ENCODE peak calls at places on chromosomes 16 and 17, in eight cellular contexts. X, R, A, M, O, C, T and I are unnamed samples.

GRCh38 chr16:4377573-4378146 is 6.0 kb downstream of the VASN start:
- DNase-seq in X (no peak), R (no peak), A (no peak), M (no peak), O (no peak), C (no peak), T (no peak), I (peak)

GRCh38 chr16:10405386-10405939 is 19.6 kb downstream of the ATF7IP2 start:
- DNase-seq in X (peak), R (no peak), A (no peak), M (no peak), O (no peak), C (no peak), T (no peak), I (no peak)

GRCh38 chr17:77370536-77370935 is 229.8 kb downstream of the SEC14L1 start:
- DNase-seq in X (no peak), R (no peak), A (no peak), M (no peak), O (no peak), C (no peak), T (no peak), I (no peak)

GRCh38 chr16:69669577-69669976 is 56.8 kb downstream of the NQO1 start:
- DNase-seq in X (no peak), R (no peak), A (no peak), M (no peak), O (no peak), C (no peak), T (no peak), I (no peak)

GRCh38 chr16:46759309-46759708 is 11.2 kb upstream of the MYLK3 start:
- DNase-seq in X (no peak), R (no peak), A (no peak), M (no peak), O (no peak), C (no peak), T (no peak), I (no peak)

GRCh38 chr16:23505180-23505665 is 5.1 kb downstream of the GGA2 start:
- DNase-seq in X (no peak), R (no peak), A (no peak), M (no peak), O (no peak), C (no peak), T (no peak), I (no peak)

GRCh38 chr16:17431012-17431411 is 39.7 kb downstream of the XYLT1 start:
- DNase-seq in X (peak), R (no peak), A (no peak), M (no peak), O (no peak), C (no peak), T (no peak), I (no peak)

GRCh38 chr17:77403854-77404253 is 263.1 kb downstream of the SEC14L1 start:
- DNase-seq in X (no peak), R (no peak), A (no peak), M (no peak), O (no peak), C (no peak), T (no peak), I (no peak)

GRCh38 chr17:73028311-73028755 is 64.2 kb downstream of the SLC39A11 start:
- DNase-seq in X (peak), R (no peak), A (no peak), M (no peak), O (no peak), C (no peak), T (peak), I (peak)

GRCh38 chr17:17182601-17183136 is 23.5 kb downstream of the PLD6 start:
- DNase-seq in X (no peak), R (no peak), A (no peak), M (no peak), O (no peak), C (no peak), T (no peak), I (no peak)

GRCh38 chr16:57822861-57823260 is 20.6 kb upstream of the KIFC3 start:
- DNase-seq in X (no peak), R (no peak), A (no peak), M (no peak), O (no peak), C (no peak), T (no peak), I (no peak)

GRCh38 chr17:80743181-80743771 is 198.6 kb downstream of the RPTOR start:
- DNase-seq in X (peak), R (no peak), A (no peak), M (no peak), O (peak), C (no peak), T (no peak), I (no peak)

GRCh38 chr16:11599579-11599978 is 12.9 kb upstream of the LITAF start:
- DNase-seq in X (no peak), R (no peak), A (no peak), M (no peak), O (no peak), C (no peak), T (no peak), I (no peak)

GRCh38 chr17:74759941-74760340 is 11.5 kb downstream of the NHERF1 start:
- DNase-seq in X (no peak), R (no peak), A (no peak), M (no peak), O (no peak), C (no peak), T (no peak), I (no peak)

GRCh38 chr17:7022791-7023571 is at the start of gene BCL6B:
- DNase-seq in X (no peak), R (peak), A (no peak), M (no peak), O (no peak), C (no peak), T (no peak), I (no peak)

GRCh38 chr17:45052052-45052772 is 780 bp upstream of the DCAKD start:
- DNase-seq in X (peak), R (peak), A (peak), M (peak), O (peak), C (peak), T (no peak), I (peak)

GRCh38 chr17:31529841-31530251 is 138.4 kb downstream of the RAB11FIP4 start:
- DNase-seq in X (no peak), R (no peak), A (no peak), M (no peak), O (no peak), C (no peak), T (no peak), I (no peak)

GRCh38 chr17:51805220-51805619 is 353.3 kb downstream of the CA10 start:
- DNase-seq in X (no peak), R (no peak), A (no peak), M (no peak), O (no peak), C (no peak), T (no peak), I (no peak)

GRCh38 chr16:19718624-19718965 is 524 bp downstream of the IQCK start:
- DNase-seq in X (no peak), R (no peak), A (no peak), M (no peak), O (no peak), C (no peak), T (no peak), I (peak)

GRCh38 chr16:19717781-19718623 is at the start of the genes IQCK and KNOP1:
- DNase-seq in X (peak), R (peak), A (peak), M (peak), O (peak), C (peak), T (peak), I (peak)

GRCh38 chr16:19717319-19717718 is 708 bp downstream of the KNOP1 start:
- DNase-seq in X (no peak), R (no peak), A (no peak), M (no peak), O (no peak), C (no peak), T (no peak), I (no peak)

GRCh38 chr16:19715566-19715965 is 2.5 kb downstream of the KNOP1 start:
- DNase-seq in X (no peak), R (no peak), A (no peak), M (no peak), O (no peak), C (no peak), T (no peak), I (no peak)

DNA sequence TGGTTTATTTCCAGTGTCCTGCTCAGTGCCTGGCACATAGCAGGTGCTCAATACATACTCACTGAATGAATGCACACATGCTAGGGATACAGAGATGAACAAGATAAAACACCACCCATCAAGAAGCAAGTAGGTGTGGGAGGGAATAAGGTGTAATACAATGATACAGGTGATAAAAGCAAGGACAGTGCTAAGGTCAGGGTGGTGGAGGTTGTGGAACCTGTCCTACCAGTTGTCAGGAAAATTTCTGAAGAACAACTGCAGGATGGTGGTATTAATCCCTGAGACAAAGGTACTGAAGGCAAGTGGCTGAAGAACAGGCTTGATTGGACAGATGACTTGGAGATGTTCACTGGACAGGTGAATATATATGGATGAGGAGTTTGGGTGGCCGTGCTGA is 1.8 kb downstream of the KNOP1 start:
- DNase-seq in X (no peak), R (no peak), A (no peak), M (peak), O (no peak), C (no peak), T (no peak), I (no peak)
- H3K4me3 ChIP-seq in X (peak), R (peak), A (no peak), M (peak), O (peak), C (no peak), T (peak), I (peak)

GRCh38 chr17:38418069-38418692 is 10.1 kb upstream of the ARHGAP23 start:
- DNase-seq in X (no peak), R (no peak), A (no peak), M (no peak), O (no peak), C (no peak), T (no peak), I (no peak)
- H3K4me3 ChIP-seq in X (no peak), R (no peak), A (no peak), M (no peak), O (no peak), C (no peak), T (no peak), I (no peak)

DNA sequence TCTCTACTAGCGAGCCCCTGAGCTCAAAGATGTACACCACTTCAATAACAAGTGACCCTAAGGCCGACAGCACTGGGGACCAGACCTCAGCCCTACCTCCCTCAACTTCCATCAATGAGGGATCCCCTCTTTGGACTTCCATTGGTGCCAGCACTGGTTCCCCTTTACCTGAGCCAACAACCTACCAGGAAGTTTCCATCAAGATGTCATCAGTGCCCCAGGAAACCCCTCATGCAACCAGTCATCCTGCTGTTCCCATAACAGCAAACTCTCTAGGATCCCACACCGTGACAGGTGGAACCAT is 734 bp downstream of the SPN start:
- DNase-seq in X (no peak), R (no peak), A (no peak), M (no peak), O (peak), C (no peak), T (no peak), I (no peak)
- H3K4me3 ChIP-seq in X (no peak), R (no peak), A (no peak), M (peak), O (peak), C (peak), T (no peak), I (no peak)

GRCh38 chr17:39054111-39054645 is 87.0 kb upstream of the FBXO47 start:
- DNase-seq in X (peak), R (no peak), A (peak), M (no peak), O (no peak), C (no peak), T (no peak), I (no peak)
- H3K4me3 ChIP-seq in X (no peak), R (no peak), A (no peak), M (no peak), O (no peak), C (no peak), T (no peak), I (no peak)